ENCODE peak calls at places on chromosomes 2 and 18, in five cellular contexts. R, A, T, K and L are unnamed samples.

GRCh38 chr2:29782531-29782930 is 138.9 kb downstream of the ALK start:
- DNase-seq in R (no peak), A (no peak), T (no peak), K (no peak), L (no peak)

GRCh38 chr2:99278793-99279291 is 22.2 kb downstream of the LYG1 start:
- DNase-seq in R (no peak), A (no peak), T (peak), K (no peak), L (no peak)

GRCh38 chr2:167844714-167845530 is 402.5 kb downstream of the STK39 start:
- DNase-seq in R (no peak), A (no peak), T (peak), K (peak), L (peak)

GRCh38 chr2:7788736-7789135 is 871.5 kb downstream of the RNF144A start:
- DNase-seq in R (no peak), A (no peak), T (no peak), K (no peak), L (no peak)

GRCh38 chr2:165872101-165872791 is 78.2 kb upstream of the GALNT3 start:
- DNase-seq in R (no peak), A (no peak), T (no peak), K (no peak), L (no peak)

GRCh38 chr2:239196474-239197021 is 204.3 kb downstream of the HDAC4 start:
- DNase-seq in R (no peak), A (no peak), T (no peak), K (no peak), L (peak)

GRCh38 chr18:50079571-50080295 is 115.2 kb downstream of the MYO5B start:
- DNase-seq in R (no peak), A (no peak), T (no peak), K (no peak), L (no peak)

GRCh38 chr2:37387143-37387835 is 42.9 kb downstream of the QPCT start:
- DNase-seq in R (no peak), A (no peak), T (no peak), K (no peak), L (no peak)

GRCh38 chr2:99980200-99980599 is 162.2 kb downstream of the AFF3 start:
- DNase-seq in R (no peak), A (no peak), T (no peak), K (no peak), L (no peak)

GRCh38 chr2:26483027-26483326 is 5.1 kb upstream of the OTOF start:
- DNase-seq in R (no peak), A (no peak), T (no peak), K (no peak), L (no peak)

GRCh38 chr2:242011991-242012764 is 142.6 kb downstream of the RTP5 start:
- DNase-seq in R (no peak), A (no peak), T (no peak), K (no peak), L (no peak)

GRCh38 chr2:106956879-106957278 is 70.9 kb upstream of the ST6GAL2 start:
- DNase-seq in R (no peak), A (no peak), T (no peak), K (no peak), L (no peak)

GRCh38 chr18:55385770-55386169 is 202.2 kb downstream of the TCF4 start:
- DNase-seq in R (no peak), A (no peak), T (no peak), K (no peak), L (no peak)

DNA sequence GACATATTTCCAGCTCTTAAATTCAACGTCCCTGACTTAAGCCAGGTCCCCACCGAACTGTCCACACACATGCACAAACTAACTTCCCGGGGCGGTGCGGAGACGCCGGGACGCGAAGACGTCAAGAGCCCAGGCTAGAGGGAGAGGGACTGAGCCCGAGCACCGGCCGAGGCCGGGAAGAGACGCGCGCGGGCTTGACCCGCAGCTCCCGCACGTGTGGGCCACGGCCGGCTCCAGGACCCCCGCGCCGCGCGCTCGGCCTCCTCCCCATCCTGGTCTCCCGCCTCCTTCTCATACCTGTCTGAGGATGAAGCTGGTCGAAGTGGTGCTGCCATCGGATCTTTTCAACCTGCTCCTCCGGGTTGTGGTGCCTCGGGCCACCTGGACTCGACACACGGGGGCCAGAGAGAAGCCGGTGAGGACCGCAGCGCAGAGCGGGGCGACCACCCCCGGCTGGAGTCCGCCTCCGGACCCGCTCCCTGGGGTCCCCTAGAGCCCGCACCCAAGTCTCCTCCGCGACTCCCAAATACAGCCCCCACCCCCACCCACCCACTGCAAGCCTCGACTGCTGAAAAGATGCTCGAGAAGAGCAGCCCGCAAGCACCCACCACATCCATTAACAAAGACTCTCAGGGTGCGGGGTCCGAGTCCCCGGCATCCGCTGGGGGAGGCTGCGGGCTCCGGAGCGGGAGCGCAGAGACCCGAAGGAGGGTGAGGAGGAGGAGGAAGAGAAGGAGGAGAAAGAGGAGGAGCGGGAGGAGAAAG is 629 bp downstream of the CACNB4 start:
- DNase-seq in R (peak), A (no peak), T (no peak), K (no peak), L (no peak)
- TF ChIP-seq SUZ12 in R (no peak), A (peak), T (no peak), K (peak), L (peak)

GRCh38 chr2:47456851-47457250 is 53.9 kb downstream of the MSH2 start:
- DNase-seq in R (no peak), A (no peak), T (no peak), K (no peak), L (no peak)

GRCh38 chr2:47460766-47461165 is 57.8 kb downstream of the MSH2 start:
- DNase-seq in R (no peak), A (no peak), T (no peak), K (no peak), L (no peak)

GRCh38 chr2:47455411-47455810 is 52.5 kb downstream of the MSH2 start:
- DNase-seq in R (no peak), A (no peak), T (no peak), K (no peak), L (no peak)

GRCh38 chr2:47459021-47459420 is 56.1 kb downstream of the MSH2 start:
- DNase-seq in R (no peak), A (no peak), T (no peak), K (no peak), L (no peak)

DNA sequence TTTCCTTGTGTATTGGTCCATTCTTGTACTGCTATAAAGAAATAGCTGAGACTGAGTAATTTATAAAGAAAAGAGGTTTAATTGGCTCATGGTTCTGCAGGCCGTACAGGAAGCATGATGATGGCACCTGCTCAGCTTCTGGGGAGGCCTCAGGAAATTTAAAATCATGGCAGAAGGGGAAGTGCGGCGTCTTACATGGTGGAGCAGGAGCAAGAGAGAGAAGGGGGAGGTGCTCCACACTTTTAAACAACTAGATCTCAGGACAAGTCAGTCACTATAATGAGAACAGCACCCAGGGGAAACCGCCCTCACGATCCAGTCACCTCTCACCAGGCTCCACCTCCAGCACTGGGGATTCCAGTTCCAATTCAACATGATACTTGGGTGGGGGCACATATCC is 54.3 kb downstream of the MSH2 start:
- DNase-seq in R (no peak), A (no peak), T (no peak), K (no peak), L (no peak)
- TF ChIP-seq SUZ12 in R (no peak), A (no peak), T (no peak), K (no peak), L (no peak)

GRCh38 chr18:25517881-25518715 is 166.1 kb upstream of the ZNF521 start:
- DNase-seq in R (no peak), A (no peak), T (no peak), K (no peak), L (no peak)
- TF ChIP-seq SUZ12 in R (no peak), A (no peak), T (no peak), K (no peak), L (no peak)

GRCh38 chr18:40882468-40882867 is 1072.6 kb upstream of the PIK3C3 start:
- DNase-seq in R (no peak), A (no peak), T (no peak), K (no peak), L (no peak)

GRCh38 chr18:40878371-40878770 is 1076.7 kb upstream of the PIK3C3 start:
- DNase-seq in R (no peak), A (no peak), T (no peak), K (peak), L (no peak)

GRCh38 chr18:40883271-40883670 is 1071.8 kb upstream of the PIK3C3 start:
- DNase-seq in R (no peak), A (no peak), T (no peak), K (no peak), L (no peak)
- TF ChIP-seq SUZ12 in R (no peak), A (no peak), T (no peak), K (no peak), L (no peak)

DNA sequence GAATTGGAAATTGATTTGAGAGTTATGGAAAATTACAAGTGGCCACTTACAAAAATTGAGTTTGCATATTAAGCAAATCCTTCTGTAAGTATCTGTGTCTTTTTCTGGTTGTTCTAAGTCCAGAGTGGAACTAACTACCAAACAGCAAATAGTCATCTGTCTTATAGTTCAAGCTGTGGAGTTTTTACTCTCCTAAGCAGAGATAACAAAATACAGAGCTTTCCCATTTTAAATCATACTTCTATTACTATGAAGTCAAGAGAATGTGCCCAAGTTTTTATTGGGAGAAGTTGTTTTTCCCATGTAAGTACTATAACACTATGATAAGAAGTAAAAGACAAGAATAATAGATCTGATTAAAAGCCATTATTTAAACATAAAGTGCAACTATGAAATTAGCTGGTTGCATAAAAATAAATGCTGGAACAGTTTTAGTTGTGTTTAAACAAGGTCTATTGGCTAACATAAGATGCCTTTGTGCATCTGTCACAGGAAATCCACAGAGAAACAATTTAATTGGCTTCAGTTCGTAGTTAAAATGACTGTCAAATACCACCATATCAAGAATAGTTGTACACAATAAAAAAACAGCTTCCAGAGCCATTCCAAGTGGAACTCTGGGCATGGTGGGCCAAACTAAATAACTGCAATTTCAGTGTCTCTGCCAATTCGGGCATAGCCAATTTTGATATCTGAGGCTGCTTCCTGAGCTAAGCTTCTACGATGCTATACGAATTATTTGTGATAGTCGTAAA is 1467.4 kb upstream of the NXPH2 start:
- DNase-seq in R (no peak), A (no peak), T (no peak), K (no peak), L (no peak)
- TF ChIP-seq SUZ12 in R (no peak), A (no peak), T (no peak), K (no peak), L (no peak)

GRCh38 chr2:223041527-223042109 is 10.4 kb upstream of the KCNE4 start:
- DNase-seq in R (peak), A (no peak), T (no peak), K (peak), L (no peak)
- TF ChIP-seq SUZ12 in R (no peak), A (no peak), T (no peak), K (no peak), L (no peak)

DNA sequence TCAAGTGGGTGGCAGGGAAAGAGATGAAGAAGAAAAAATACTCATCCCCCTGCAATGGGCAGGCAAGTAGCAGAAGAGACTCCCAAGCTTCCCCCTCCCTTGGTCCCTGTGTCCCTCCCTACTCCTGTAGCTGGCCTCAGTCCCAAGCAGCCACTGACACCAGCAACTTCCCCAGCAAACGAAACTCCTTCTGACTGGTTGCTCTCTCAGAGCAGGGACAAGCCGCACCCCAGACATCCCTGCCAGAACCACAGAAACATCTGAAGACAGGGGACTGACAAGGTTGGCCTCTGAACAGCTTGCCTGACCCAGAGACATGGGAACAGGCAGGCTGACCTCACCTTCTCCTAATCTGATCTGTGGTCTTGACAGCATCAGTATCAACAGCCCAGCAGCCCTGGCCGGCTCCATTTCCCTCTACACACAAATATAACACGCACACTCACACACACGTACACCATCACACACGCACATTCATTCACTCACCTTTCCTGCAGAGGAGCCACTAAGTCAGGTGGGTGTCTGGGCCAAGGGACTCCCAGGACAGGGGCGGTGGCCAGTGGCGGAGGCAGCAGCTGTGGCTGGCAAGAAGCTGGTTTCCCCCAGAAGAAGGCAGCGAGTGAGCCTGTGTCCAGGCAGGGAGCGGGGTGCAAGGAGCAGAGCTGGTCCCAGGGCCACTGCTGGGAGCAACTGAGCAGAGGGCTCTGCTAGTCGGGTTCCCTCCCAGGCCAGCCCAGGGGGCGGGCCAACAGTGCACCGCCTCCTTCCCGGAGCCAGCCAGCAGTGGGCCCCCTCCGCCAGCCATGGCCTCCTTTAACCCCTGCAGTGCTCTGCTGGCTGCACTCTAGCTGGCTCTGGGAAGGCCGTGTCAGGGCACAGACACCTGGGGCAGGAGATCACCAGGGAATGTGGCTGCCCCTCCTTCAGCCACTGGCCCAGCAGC is 59.1 kb downstream of the TNS1 start:
- DNase-seq in R (peak), A (no peak), T (peak), K (peak), L (no peak)
- TF ChIP-seq SUZ12 in R (no peak), A (no peak), T (no peak), K (no peak), L (no peak)